ENCODE peak calls at places on chromosome 1, in four cellular contexts. U is K562, L is HepG2, A is GM12878. B is an unnamed sample.

GRCh38 chr1:118204106-118204505 is 19.1 kb upstream of the SPAG17 start:
- DNase-seq in U (no peak), L (no peak), A (no peak), B (no peak)

GRCh38 chr1:54866801-54867716 is 19.9 kb downstream of the DHCR24 start:
- DNase-seq in U (no peak), L (peak), A (no peak), B (no peak)

GRCh38 chr1:216184281-216184680 is 239.0 kb downstream of the USH2A start:
- DNase-seq in U (no peak), L (no peak), A (no peak), B (no peak)

GRCh38 chr1:56188216-56188615 is 391.1 kb downstream of the PLPP3 start:
- DNase-seq in U (no peak), L (no peak), A (no peak), B (no peak)

GRCh38 chr1:162145280-162145965 is 75.9 kb downstream of the NOS1AP start:
- DNase-seq in U (no peak), L (peak), A (no peak), B (peak)

GRCh38 chr1:204190212-204191211 is 5.8 kb downstream of the KISS1 start:
- DNase-seq in U (peak), L (peak), A (no peak), B (peak)

GRCh38 chr1:119987689-119988088 is 81.8 kb downstream of the NOTCH2 start:
- DNase-seq in U (no peak), L (no peak), A (no peak), B (no peak)

GRCh38 chr1:192235127-192235526 is 76.9 kb downstream of the RGS18 start:
- DNase-seq in U (peak), L (no peak), A (no peak), B (no peak)

GRCh38 chr1:116666090-116666489 is 1.4 kb downstream of the IGSF3 start:
- DNase-seq in U (no peak), L (no peak), A (no peak), B (peak)

GRCh38 chr1:221801773-221802516 is 60.1 kb upstream of the DUSP10 start:
- DNase-seq in U (no peak), L (no peak), A (no peak), B (peak)

GRCh38 chr1:167501513-167502191 is 16.7 kb downstream of the CD247 start:
- DNase-seq in U (peak), L (no peak), A (no peak), B (no peak)

GRCh38 chr1:52192436-52192835 is 50.5 kb downstream of the ZFYVE9 start:
- DNase-seq in U (no peak), L (no peak), A (no peak), B (no peak)

GRCh38 chr1:11523746-11524464 is 45.0 kb downstream of the DISP3 start:
- DNase-seq in U (no peak), L (no peak), A (no peak), B (no peak)

GRCh38 chr1:232222614-232223013 is 407.3 kb downstream of the SIPA1L2 start:
- DNase-seq in U (no peak), L (no peak), A (no peak), B (no peak)

GRCh38 chr1:232223887-232224286 is 406.0 kb downstream of the SIPA1L2 start:
- DNase-seq in U (no peak), L (no peak), A (no peak), B (no peak)

GRCh38 chr1:232223309-232223708 is 406.6 kb downstream of the SIPA1L2 start:
- DNase-seq in U (no peak), L (no peak), A (no peak), B (no peak)

GRCh38 chr1:232218955-232219865 is 410.7 kb downstream of the SIPA1L2 start:
- DNase-seq in U (no peak), L (no peak), A (no peak), B (no peak)

DNA sequence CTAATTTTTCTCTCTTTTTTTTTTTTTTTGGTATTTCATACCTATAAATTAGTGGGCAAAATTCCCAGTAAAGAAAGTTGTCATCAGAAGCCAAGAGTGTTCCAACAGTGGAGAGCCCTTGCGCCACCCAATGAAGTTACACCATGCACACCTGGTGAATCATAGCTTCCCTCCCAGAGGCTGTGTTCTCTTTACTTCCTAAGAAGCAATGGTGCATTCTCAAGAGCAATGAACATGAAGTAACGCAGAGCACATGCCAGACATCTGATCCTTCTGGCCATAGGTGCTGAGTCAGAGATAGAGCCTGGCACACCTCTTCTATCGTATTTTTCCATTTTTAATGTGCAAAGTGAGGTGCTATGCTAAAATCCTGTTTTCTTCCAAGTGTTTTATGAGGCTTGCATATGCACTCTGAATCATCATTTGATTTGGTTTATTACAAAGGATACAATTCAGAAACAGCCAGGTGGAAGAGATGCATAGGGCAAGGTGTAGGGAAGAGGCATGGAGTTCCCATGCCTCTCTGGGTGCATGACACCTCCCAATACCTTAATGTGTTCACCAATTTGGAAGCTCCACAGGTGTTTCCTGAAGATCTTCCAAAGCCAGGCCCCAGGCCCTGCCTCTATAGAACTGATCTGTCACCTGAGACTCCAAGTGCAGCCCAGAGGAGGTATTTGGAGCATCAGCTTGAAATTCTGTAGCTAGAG is 408.0 kb downstream of the SIPA1L2 start:
- DNase-seq in U (no peak), L (no peak), A (no peak), B (no peak)
- TF ChIP-seq JUNB in U (no peak), L (no peak), A (no peak), B (no peak)

GRCh38 chr1:65003316-65003664 is 36.9 kb upstream of the JAK1 start:
- DNase-seq in U (no peak), L (no peak), A (no peak), B (peak)
- TF ChIP-seq EZH2 in U (no peak), L (no peak), A (no peak), B (no peak)

GRCh38 chr1:115507916-115508315 is 133.9 kb upstream of the VANGL1 start:
- DNase-seq in U (no peak), L (no peak), A (no peak), B (no peak)

GRCh38 chr1:115505157-115505571 is 136.6 kb upstream of the VANGL1 start:
- DNase-seq in U (no peak), L (no peak), A (no peak), B (no peak)

GRCh38 chr1:115501476-115501875 is 140.3 kb upstream of the VANGL1 start:
- DNase-seq in U (no peak), L (no peak), A (no peak), B (no peak)

GRCh38 chr1:115506523-115507255 is 135.1 kb upstream of the VANGL1 start:
- DNase-seq in U (no peak), L (no peak), A (no peak), B (no peak)

GRCh38 chr1:115507256-115507589 is 134.5 kb upstream of the VANGL1 start:
- DNase-seq in U (peak), L (peak), A (no peak), B (peak)
- TF ChIP-seq JUNB in U (no peak), L (no peak), A (no peak), B (no peak)

GRCh38 chr1:200874694-200875093 is 1.9 kb downstream of the GPR25 start:
- DNase-seq in U (no peak), L (no peak), A (no peak), B (no peak)

GRCh38 chr1:200873116-200873670 is 412 bp downstream of the GPR25 start:
- DNase-seq in U (no peak), L (no peak), A (no peak), B (peak)

GRCh38 chr1:200875416-200875815 is 2.6 kb downstream of the GPR25 start:
- DNase-seq in U (no peak), L (no peak), A (no peak), B (no peak)

GRCh38 chr1:200872446-200873115 is at the start of gene GPR25:
- DNase-seq in U (no peak), L (no peak), A (no peak), B (no peak)

GRCh38 chr1:200873671-200874397 is 1.1 kb downstream of the GPR25 start:
- DNase-seq in U (no peak), L (no peak), A (no peak), B (peak)
- TF ChIP-seq EZH2 in U (no peak), L (no peak), A (no peak), B (no peak)

DNA sequence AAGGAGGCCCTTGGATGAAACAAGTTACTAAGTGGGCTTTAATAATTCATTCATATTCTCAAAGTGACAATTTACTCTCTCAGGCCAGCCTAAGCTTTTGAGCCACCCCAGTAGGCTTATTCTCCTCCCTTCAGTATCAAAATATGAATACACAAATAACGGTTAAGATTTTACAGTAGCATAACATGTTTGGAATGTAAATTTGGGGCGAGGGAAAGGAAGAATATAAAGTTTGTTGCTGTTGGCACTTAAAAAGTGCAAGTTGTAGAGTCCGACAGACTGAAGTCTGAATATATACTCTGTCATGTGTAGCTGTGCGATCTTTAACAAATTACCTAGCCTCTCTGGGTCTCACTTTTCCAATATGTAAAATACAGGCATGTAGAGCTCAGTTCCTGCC is 22.6 kb upstream of the MYSM1 start:
- DNase-seq in U (no peak), L (no peak), A (no peak), B (no peak)
- TF ChIP-seq JUNB in U (no peak), L (no peak), A (no peak), B (no peak)

GRCh38 chr1:180230791-180231505 is 884 bp downstream of the LHX4 start:
- DNase-seq in U (no peak), L (no peak), A (no peak), B (peak)

GRCh38 chr1:180230416-180230790 is 339 bp downstream of the LHX4 start:
- DNase-seq in U (no peak), L (no peak), A (no peak), B (peak)

GRCh38 chr1:180227843-180228647 is 2.0 kb upstream of the LHX4 start:
- DNase-seq in U (no peak), L (no peak), A (no peak), B (no peak)

GRCh38 chr1:180228648-180229482 is 1.2 kb upstream of the LHX4 start:
- DNase-seq in U (no peak), L (no peak), A (no peak), B (peak)

DNA sequence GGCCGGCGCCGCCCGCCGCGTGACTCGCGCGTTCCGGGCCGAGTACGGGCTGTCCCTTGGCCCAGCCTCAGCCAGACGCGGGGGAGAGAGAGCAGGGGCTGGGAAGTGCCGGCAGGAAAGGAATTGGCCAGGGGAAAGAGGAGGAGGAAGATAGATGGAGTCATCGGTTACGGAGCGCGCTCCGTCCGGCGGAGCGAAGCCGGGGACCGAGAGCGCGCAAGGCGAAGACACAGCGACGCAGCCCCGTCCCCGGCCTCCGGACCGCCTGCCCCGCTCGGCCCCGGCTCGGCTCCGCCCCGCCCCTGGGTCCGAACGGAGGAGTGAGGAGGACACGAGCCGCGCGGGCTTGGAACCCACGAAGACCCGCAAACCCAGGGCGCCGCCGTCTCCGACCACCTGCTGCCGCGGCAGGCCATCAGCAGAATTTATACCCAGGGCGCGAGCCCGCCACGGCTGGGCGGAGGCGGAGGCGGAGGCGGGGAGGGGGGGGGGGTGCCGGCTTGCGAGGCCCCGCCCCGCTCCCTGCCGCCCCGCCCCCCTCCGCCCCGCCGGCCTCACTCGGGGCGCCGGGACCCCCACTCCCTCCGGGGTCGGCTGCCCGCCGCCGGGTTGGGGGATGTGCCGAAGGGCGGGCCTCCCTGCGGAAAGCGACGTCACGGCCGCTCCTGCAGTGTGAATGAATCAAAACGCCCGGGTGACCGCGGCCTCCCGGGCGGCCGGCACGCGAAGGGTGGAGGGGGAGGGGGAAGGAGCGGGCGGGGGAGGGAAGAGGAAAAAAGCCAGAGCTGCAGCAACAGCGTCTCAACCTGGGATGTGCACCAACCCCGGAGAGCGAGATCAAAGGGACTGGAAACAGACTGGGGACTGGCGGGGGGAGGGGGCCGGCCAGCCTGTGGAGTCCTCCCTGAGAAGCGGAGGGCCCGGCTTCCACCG is at the start of gene LHX4:
- DNase-seq in U (peak), L (no peak), A (no peak), B (peak)
- TF ChIP-seq EZH2 in U (no peak), L (peak), A (no peak), B (no peak)

B was measured in GM23338.